ENCODE peak calls at places on chromosomes 13 and 19, in seven cellular contexts. G is WERI-Rb-1, I is tibial artery, F is ovary, A is AG04450, Q is A549, K is foreskin fibroblast. M is an unnamed sample.

GRCh38 chr19:4506449-4507149 is 11.7 kb downstream of the PLIN4 start:
- DNase-seq in G (no peak), I (no peak), F (no peak), A (peak; percentile 8), Q (no peak), K (peak; percentile 56), M (peak; percentile 70)

GRCh38 chr13:67221630-67222226 is 8.4 kb downstream of the PCDH9 start:
- DNase-seq in G (no peak), I (no peak), F (no peak), A (no peak), Q (no peak), K (no peak), M (no peak)

GRCh38 chr13:28495586-28496564 is 947 bp upstream of the FLT1 start:
- DNase-seq in G (no peak), I (no peak), F (no peak), A (no peak), Q (no peak), K (no peak), M (no peak)

GRCh38 chr13:59587971-59588716 is 575.6 kb downstream of the DIAPH3 start:
- DNase-seq in G (no peak), I (no peak), F (no peak), A (no peak), Q (no peak), K (no peak), M (no peak)

GRCh38 chr19:18251587-18252369 is 22.5 kb downstream of the IQCN start:
- DNase-seq in G (peak; percentile 72), I (peak; percentile 58), F (peak; percentile 84), A (peak; percentile 20), Q (peak; percentile 53), K (peak; percentile 29), M (peak; percentile 53)

GRCh38 chr13:31234729-31235128 is 35.0 kb downstream of the B3GLCT start:
- DNase-seq in G (no peak), I (no peak), F (no peak), A (no peak), Q (peak; percentile 5), K (no peak), M (no peak)

GRCh38 chr13:93422980-93423554 is 196.5 kb downstream of the GPC6 start:
- DNase-seq in G (no peak), I (no peak), F (no peak), A (no peak), Q (no peak), K (no peak), M (no peak)

GRCh38 chr19:16824658-16825311 is 4.4 kb upstream of the SIN3B start:
- DNase-seq in G (no peak), I (no peak), F (no peak), A (no peak), Q (no peak), K (no peak), M (peak; percentile 22)

GRCh38 chr13:51258612-51259358 is 36.6 kb downstream of the FAM124A start:
- DNase-seq in G (no peak), I (no peak), F (no peak), A (no peak), Q (no peak), K (no peak), M (no peak)

GRCh38 chr13:52650731-52651130 is 1.9 kb upstream of the SUGT1 start:
- DNase-seq in G (no peak), I (no peak), F (no peak), A (no peak), Q (no peak), K (no peak), M (no peak)

GRCh38 chr13:52652170-52652979 is at the start of gene SUGT1:
- DNase-seq in G (peak; percentile 92), I (peak; percentile 97), F (peak; percentile 97), A (peak; percentile 93), Q (peak; percentile 60), K (peak; percentile 98), M (peak; percentile 99)

GRCh38 chr13:52651880-52652169 is 811 bp upstream of the SUGT1 start:
- DNase-seq in G (no peak), I (no peak), F (no peak), A (peak; percentile 11), Q (peak; percentile 11), K (no peak), M (no peak)

GRCh38 chr13:52646967-52647366 is 4.7 kb downstream of the HNRNPA1L2 start:
- DNase-seq in G (no peak), I (no peak), F (no peak), A (no peak), Q (no peak), K (no peak), M (no peak)

GRCh38 chr13:52652980-52653303 is 306 bp downstream of the SUGT1 start:
- DNase-seq in G (no peak), I (no peak), F (no peak), A (no peak), Q (peak; percentile 6), K (no peak), M (no peak)
- TF ChIP-seq CTCF in G (no peak), I (no peak), F (no peak), A (no peak), Q (no peak), K (no peak), M (no peak)

GRCh38 chr19:48842744-48843162 is 6.5 kb upstream of the HSD17B14 start:
- DNase-seq in G (peak; percentile 55), I (peak; percentile 44), F (peak; percentile 57), A (no peak), Q (peak; percentile 48), K (no peak), M (peak; percentile 49)
- TF ChIP-seq CTCF in G (peak; percentile 66), I (peak; percentile 84), F (peak; percentile 80), A (peak; percentile 80), Q (peak; percentile 97), K (peak; percentile 67), M (peak; percentile 79)

GRCh38 chr13:73697166-73697565 is 437.0 kb downstream of the KLF12 start:
- DNase-seq in G (no peak), I (no peak), F (no peak), A (no peak), Q (no peak), K (no peak), M (peak; percentile 35)
- TF ChIP-seq CTCF in G (no peak), I (no peak), F (no peak), A (no peak), Q (no peak), K (no peak), M (no peak)

DNA sequence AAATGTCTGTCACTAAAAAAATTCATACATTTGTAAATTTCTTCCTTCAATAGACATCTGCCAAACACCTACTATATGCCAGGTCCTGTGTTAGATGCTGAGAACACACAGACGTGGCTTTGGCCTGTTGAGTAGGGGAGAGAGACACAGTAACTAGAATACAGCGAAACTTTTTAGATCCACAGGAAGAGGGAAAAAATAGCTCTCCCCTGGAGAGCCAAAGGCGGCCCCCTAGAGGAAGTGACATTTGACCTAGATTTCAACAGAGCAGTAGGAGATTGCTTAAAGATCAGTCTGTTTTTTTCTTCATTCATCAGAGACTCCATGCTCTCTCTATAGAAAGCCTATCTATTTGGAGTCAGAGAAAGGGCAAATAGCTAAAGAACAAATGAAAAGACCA is 11.3 kb downstream of the LCP1 start:
- DNase-seq in G (no peak), I (no peak), F (no peak), A (no peak), Q (no peak), K (no peak), M (no peak)
- TF ChIP-seq CTCF in G (no peak), I (no peak), F (no peak), A (no peak), Q (no peak), K (no peak), M (no peak)

GRCh38 chr19:7326105-7326877 is 22.4 kb upstream of the ARHGEF18 start:
- DNase-seq in G (peak; percentile 59), I (no peak), F (no peak), A (no peak), Q (no peak), K (no peak), M (peak; percentile 4)
- TF ChIP-seq CTCF in G (peak; percentile 56), I (peak; percentile 22), F (no peak), A (peak; percentile 21), Q (peak; percentile 8), K (peak; percentile 30), M (peak; percentile 35)

GRCh38 chr19:50264483-50265186 is 61.2 kb downstream of the MYH14 start:
- DNase-seq in G (no peak), I (no peak), F (no peak), A (no peak), Q (peak; percentile 43), K (no peak), M (no peak)
- TF ChIP-seq CTCF in G (no peak), I (no peak), F (no peak), A (no peak), Q (peak; percentile 10), K (no peak), M (no peak)

GRCh38 chr13:75480691-75481175 is 1.2 kb downstream of the TBC1D4 start:
- DNase-seq in G (peak; percentile 27), I (peak; percentile 28), F (peak; percentile 79), A (no peak), Q (peak; percentile 5), K (peak; percentile 42), M (peak; percentile 58)

GRCh38 chr13:75481176-75482069 is 546 bp downstream of the TBC1D4 start:
- DNase-seq in G (peak; percentile 12), I (no peak), F (peak; percentile 72), A (no peak), Q (peak; percentile 8), K (peak; percentile 36), M (peak; percentile 37)

GRCh38 chr13:75482070-75482819 is at the start of gene TBC1D4:
- DNase-seq in G (peak; percentile 90), I (peak; percentile 83), F (peak; percentile 91), A (peak; percentile 67), Q (peak; percentile 50), K (peak; percentile 87), M (peak; percentile 96)

GRCh38 chr13:75478659-75479058 is 3.3 kb downstream of the TBC1D4 start:
- DNase-seq in G (no peak), I (no peak), F (no peak), A (no peak), Q (no peak), K (no peak), M (no peak)

GRCh38 chr13:75479102-75479501 is 2.9 kb downstream of the TBC1D4 start:
- DNase-seq in G (no peak), I (no peak), F (no peak), A (no peak), Q (no peak), K (no peak), M (no peak)
- TF ChIP-seq CTCF in G (no peak), I (no peak), F (no peak), A (no peak), Q (no peak), K (no peak), M (no peak)

GRCh38 chr19:993361-993830 is 6.8 kb upstream of the GRIN3B start:
- DNase-seq in G (no peak), I (no peak), F (no peak), A (no peak), Q (no peak), K (no peak), M (no peak)
- TF ChIP-seq CTCF in G (no peak), I (no peak), F (no peak), A (no peak), Q (no peak), K (no peak), M (no peak)